ENCODE peak calls at places on chromosomes 3 and 15, in ten cellular contexts. R is head of caudate nucleus, Z is D341Med, A is activated T-cell treated with anti-CD3 and anti-CD28 coated beads for 48 hours, J is HFFc6, C is MV-4-11, F is chondrocyte, B is GM12891, U is NCI-H510A treated with DMSO at 0.1 percent for 48 hours, T is hypothalamus. V is an unnamed sample.

GRCh38 chr3:4211610-4212009 is 91.6 kb upstream of the SETMAR start:
- DNase-seq in R (no peak), Z (no peak), A (no peak), J (no peak), C (no peak), F (no peak), B (no peak), U (no peak), T (no peak), V (no peak)

GRCh38 chr3:194404365-194405140 is 5.5 kb upstream of the GP5 start:
- DNase-seq in R (no peak), Z (no peak), A (no peak), J (peak; percentile 58), C (peak; percentile 22), F (no peak), B (no peak), U (peak; percentile 77), T (no peak), V (peak; percentile 19)

GRCh38 chr3:160707187-160707789 is 30.3 kb downstream of the ARL14 start:
- DNase-seq in R (peak; percentile 21), Z (peak; percentile 62), A (no peak), J (peak; percentile 50), C (peak; percentile 42), F (no peak), B (no peak), U (peak; percentile 75), T (no peak), V (peak; percentile 56)

GRCh38 chr3:188077160-188077812 is 76.7 kb upstream of the LPP start:
- DNase-seq in R (no peak), Z (no peak), A (no peak), J (no peak), C (no peak), F (no peak), B (no peak), U (no peak), T (no peak), V (no peak)

GRCh38 chr3:151675858-151676615 is 57.7 kb upstream of the AADACL2 start:
- DNase-seq in R (peak; percentile 18), Z (no peak), A (no peak), J (no peak), C (peak; percentile 21), F (no peak), B (no peak), U (no peak), T (no peak), V (no peak)

GRCh38 chr3:129708328-129708861 is 101.9 kb upstream of the PLXND1 start:
- DNase-seq in R (no peak), Z (no peak), A (no peak), J (peak; percentile 63), C (no peak), F (no peak), B (no peak), U (no peak), T (no peak), V (no peak)

GRCh38 chr15:51281368-51281967 is 56.9 kb downstream of the CYP19A1 start:
- DNase-seq in R (peak; percentile 82), Z (peak; percentile 83), A (peak; percentile 21), J (peak; percentile 24), C (peak; percentile 60), F (no peak), B (no peak), U (peak; percentile 41), T (peak; percentile 29), V (peak; percentile 23)

GRCh38 chr15:39363761-39364586 is 216.9 kb upstream of the THBS1 start:
- DNase-seq in R (no peak), Z (no peak), A (no peak), J (peak; percentile 81), C (no peak), F (no peak), B (no peak), U (no peak), T (no peak), V (no peak)

GRCh38 chr3:79930196-79930595 is 162.4 kb upstream of the ROBO1 start:
- DNase-seq in R (no peak), Z (no peak), A (no peak), J (no peak), C (no peak), F (peak; percentile 80), B (no peak), U (no peak), T (no peak), V (no peak)

GRCh38 chr15:62828364-62828763 is 214.2 kb upstream of the TPM1 start:
- DNase-seq in R (no peak), Z (no peak), A (no peak), J (no peak), C (no peak), F (no peak), B (no peak), U (peak; percentile 14), T (no peak), V (no peak)

GRCh38 chr3:139533781-139534443 is 5.6 kb downstream of the RBP1 start:
- DNase-seq in R (no peak), Z (no peak), A (no peak), J (no peak), C (no peak), F (no peak), B (no peak), U (no peak), T (no peak), V (no peak)

GRCh38 chr3:187843654-187844053 is 98.4 kb upstream of the BCL6 start:
- DNase-seq in R (no peak), Z (no peak), A (no peak), J (no peak), C (no peak), F (no peak), B (no peak), U (no peak), T (no peak), V (no peak)

GRCh38 chr3:165185707-165186327 is 10.4 kb downstream of the SLITRK3 start:
- DNase-seq in R (no peak), Z (peak; percentile 76), A (no peak), J (peak; percentile 24), C (peak; percentile 36), F (no peak), B (no peak), U (peak; percentile 91), T (no peak), V (no peak)

GRCh38 chr15:68821898-68822380 is 1.2 kb upstream of the ANP32A start:
- DNase-seq in R (no peak), Z (no peak), A (no peak), J (no peak), C (peak; percentile 81), F (no peak), B (no peak), U (no peak), T (no peak), V (peak; percentile 26)

GRCh38 chr3:183958775-183959174 is 58.9 kb downstream of the ABCC5 start:
- DNase-seq in R (no peak), Z (no peak), A (no peak), J (no peak), C (no peak), F (no peak), B (no peak), U (no peak), T (no peak), V (no peak)

GRCh38 chr3:116517308-116517707 is 72.0 kb upstream of the LSAMP start:
- DNase-seq in R (no peak), Z (no peak), A (no peak), J (no peak), C (no peak), F (no peak), B (no peak), U (peak; percentile 1), T (no peak), V (no peak)

GRCh38 chr3:42689421-42690014 is 4.2 kb downstream of the KLHL40 start:
- DNase-seq in R (peak; percentile 4), Z (no peak), A (no peak), J (no peak), C (no peak), F (peak; percentile 51), B (no peak), U (no peak), T (no peak), V (no peak)

GRCh38 chr3:129558772-129559564 is 16.0 kb downstream of the H1-8 start:
- DNase-seq in R (no peak), Z (no peak), A (no peak), J (peak; percentile 77), C (peak; percentile 65), F (peak; percentile 67), B (no peak), U (no peak), T (no peak), V (no peak)

GRCh38 chr3:160869825-160870224 is 113.8 kb downstream of the PPM1L start:
- DNase-seq in R (no peak), Z (no peak), A (no peak), J (peak; percentile 4), C (no peak), F (no peak), B (no peak), U (peak; percentile 58), T (no peak), V (no peak)

GRCh38 chr15:83200162-83200561 is 7.5 kb downstream of the HDGFL3 start:
- DNase-seq in R (no peak), Z (no peak), A (no peak), J (peak; percentile 34), C (no peak), F (no peak), B (no peak), U (no peak), T (no peak), V (no peak)

GRCh38 chr3:196163212-196163611 is 48.0 kb downstream of the ZDHHC19 start:
- DNase-seq in R (no peak), Z (no peak), A (no peak), J (no peak), C (no peak), F (peak; percentile 10), B (no peak), U (no peak), T (no peak), V (no peak)

GRCh38 chr3:44948239-44948638 is 27.7 kb downstream of the ZDHHC3 start:
- DNase-seq in R (no peak), Z (no peak), A (no peak), J (peak; percentile 13), C (no peak), F (no peak), B (no peak), U (no peak), T (no peak), V (no peak)

GRCh38 chr3:115469649-115470048 is 153.7 kb upstream of the GAP43 start:
- DNase-seq in R (no peak), Z (no peak), A (no peak), J (no peak), C (no peak), F (no peak), B (no peak), U (peak; percentile 52), T (no peak), V (no peak)

GRCh38 chr3:53811143-53811915 is 34.9 kb downstream of the CHDH start:
- DNase-seq in R (no peak), Z (no peak), A (no peak), J (no peak), C (no peak), F (peak; percentile 86), B (no peak), U (no peak), T (no peak), V (no peak)

GRCh38 chr15:71375934-71376333 is 260.7 kb downstream of the THSD4 start:
- DNase-seq in R (no peak), Z (no peak), A (no peak), J (no peak), C (no peak), F (no peak), B (no peak), U (no peak), T (no peak), V (no peak)

GRCh38 chr15:101499863-101500713 is 10.6 kb upstream of the PCSK6 start:
- DNase-seq in R (peak; percentile 55), Z (peak; percentile 75), A (no peak), J (no peak), C (peak; percentile 95), F (no peak), B (no peak), U (no peak), T (no peak), V (no peak)

GRCh38 chr3:128416578-128417150 is 50.0 kb downstream of the DNAJB8 start:
- DNase-seq in R (no peak), Z (no peak), A (no peak), J (peak; percentile 82), C (peak; percentile 92), F (no peak), B (no peak), U (no peak), T (no peak), V (no peak)

GRCh38 chr15:74382004-74382816 is 14.8 kb upstream of the CYP11A1 start:
- DNase-seq in R (peak; percentile 92), Z (peak; percentile 91), A (peak; percentile 78), J (peak; percentile 79), C (peak; percentile 68), F (no peak), B (peak; percentile 74), U (peak; percentile 46), T (peak; percentile 54), V (peak; percentile 64)

V was measured in CD4-positive, CD25-positive, alpha-beta regulatory T cell.